ENCODE peak calls at places on chromosome 7, in ten cellular contexts. U is AG10803, G is IMR-90, V is fibroblast of mammary gland, H is astrocyte of the cerebellum, E is GM23338, P is epithelial cell of esophagus, N is heart right ventricle, S is fibroblast of pulmonary artery, Z is AG04450. K is an unnamed sample.

GRCh38 chr7:121313220-121313792 is 15.5 kb upstream of the WNT16 start:
- DNase-seq in U (no peak), G (no peak), V (no peak), H (no peak), E (no peak), P (peak; percentile 81), N (no peak), S (no peak), Z (no peak), K (no peak)

GRCh38 chr7:133705596-133705995 is 421.5 kb upstream of the LRGUK start:
- DNase-seq in U (peak; percentile 43), G (peak; percentile 86), V (peak; percentile 79), H (no peak), E (no peak), P (peak; percentile 96), N (no peak), S (peak; percentile 82), Z (no peak), K (no peak)

GRCh38 chr7:66859794-66860645 is 61.0 kb upstream of the TMEM248 start:
- DNase-seq in U (no peak), G (peak; percentile 42), V (no peak), H (no peak), E (peak; percentile 26), P (peak; percentile 32), N (peak; percentile 11), S (no peak), Z (no peak), K (no peak)

GRCh38 chr7:91066627-91067026 is 197.6 kb upstream of the FZD1 start:
- DNase-seq in U (no peak), G (no peak), V (no peak), H (no peak), E (peak; percentile 62), P (no peak), N (no peak), S (no peak), Z (no peak), K (no peak)

GRCh38 chr7:78634073-78634472 is 819.4 kb downstream of the MAGI2 start:
- DNase-seq in U (no peak), G (no peak), V (no peak), H (no peak), E (no peak), P (peak; percentile 65), N (no peak), S (no peak), Z (no peak), K (no peak)

GRCh38 chr7:106041140-106041717 is 70.9 kb downstream of the SYPL1 start:
- DNase-seq in U (peak; percentile 43), G (peak; percentile 29), V (peak; percentile 45), H (no peak), E (peak; percentile 88), P (peak; percentile 39), N (no peak), S (peak; percentile 42), Z (no peak), K (no peak)

GRCh38 chr7:51823437-51823836 is 506.8 kb upstream of the COBL start:
- DNase-seq in U (no peak), G (no peak), V (no peak), H (no peak), E (no peak), P (no peak), N (no peak), S (no peak), Z (no peak), K (no peak)

GRCh38 chr7:1418505-1419309 is 40.6 kb downstream of the MICALL2 start:
- DNase-seq in U (no peak), G (peak; percentile 13), V (peak; percentile 51), H (no peak), E (peak; percentile 89), P (peak; percentile 26), N (no peak), S (peak; percentile 31), Z (no peak), K (no peak)

GRCh38 chr7:83150310-83150709 is 12.4 kb downstream of the PCLO start:
- DNase-seq in U (no peak), G (no peak), V (no peak), H (no peak), E (no peak), P (peak; percentile 22), N (no peak), S (peak; percentile 5), Z (no peak), K (no peak)

GRCh38 chr7:152512711-152513110 is 76.9 kb upstream of the KMT2C start:
- DNase-seq in U (no peak), G (no peak), V (no peak), H (no peak), E (no peak), P (peak; percentile 27), N (no peak), S (no peak), Z (no peak), K (no peak)

GRCh38 chr7:108456845-108457540 is 757 bp upstream of the NRCAM start:
- DNase-seq in U (no peak), G (no peak), V (no peak), H (no peak), E (peak; percentile 34), P (no peak), N (no peak), S (no peak), Z (no peak), K (no peak)
- H3K4me3 ChIP-seq in U (no peak overlapping the region), G (no peak overlapping the region), V (peak overlapping the region; percentile 15), H (peak overlapping the region; percentile 59), E (peak overlapping the region; percentile 85), P (no peak overlapping the region), N (peak overlapping the region; percentile 47), S (peak overlapping the region; percentile 74), Z (no peak overlapping the region), K (no peak overlapping the region)

DNA sequence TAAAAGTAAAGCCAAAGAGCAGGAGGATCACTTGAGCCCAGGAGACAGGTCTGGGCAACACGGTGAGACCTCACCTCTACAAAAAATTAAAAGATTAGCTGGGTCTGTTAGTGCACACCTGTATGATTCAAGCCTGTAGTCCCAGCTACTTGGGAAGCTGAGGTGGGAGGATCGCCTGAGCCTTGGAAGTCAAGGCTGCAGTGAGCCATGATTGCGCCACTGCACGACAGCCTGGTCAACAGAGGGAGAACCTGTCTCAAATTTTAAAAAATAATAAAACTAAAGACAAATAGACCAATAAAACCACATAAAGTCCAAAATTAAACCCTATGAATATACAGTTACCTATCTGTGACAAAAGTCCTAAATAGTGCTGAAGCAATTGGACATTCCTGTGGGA is 3.2 kb downstream of the LMBR1 start:
- DNase-seq in U (no peak), G (no peak), V (no peak), H (no peak), E (no peak), P (peak; percentile 40), N (no peak), S (no peak), Z (no peak), K (no peak)
- H3K4me3 ChIP-seq in U (no peak overlapping the region), G (no peak overlapping the region), V (no peak overlapping the region), H (no peak overlapping the region), E (no peak overlapping the region), P (no peak overlapping the region), N (no peak overlapping the region), S (no peak overlapping the region), Z (no peak overlapping the region), K (no peak overlapping the region)

GRCh38 chr7:2529161-2530075 is 9.8 kb downstream of the LFNG start:
- DNase-seq in U (peak; percentile 61), G (peak; percentile 52), V (peak; percentile 54), H (no peak), E (peak; percentile 0), P (peak; percentile 35), N (peak; percentile 65), S (peak; percentile 52), Z (no peak), K (no peak)
- H3K4me3 ChIP-seq in U (no peak overlapping the region), G (no peak overlapping the region), V (no peak overlapping the region), H (no peak overlapping the region), E (no peak overlapping the region), P (no peak overlapping the region), N (no peak overlapping the region), S (no peak overlapping the region), Z (no peak overlapping the region), K (no peak overlapping the region)

GRCh38 chr7:22853674-22854157 is 31.1 kb upstream of the TOMM7 start:
- DNase-seq in U (peak; percentile 40), G (no peak), V (peak; percentile 44), H (no peak), E (peak; percentile 70), P (peak; percentile 42), N (no peak), S (peak; percentile 33), Z (no peak), K (no peak)
- H3K4me3 ChIP-seq in U (peak overlapping the region; percentile 49), G (peak overlapping the region; percentile 38), V (peak overlapping the region; percentile 16), H (peak overlapping the region; percentile 67), E (peak overlapping the region; percentile 48), P (peak overlapping the region; percentile 78), N (peak overlapping the region; percentile 81), S (peak overlapping the region; percentile 79), Z (peak overlapping the region; percentile 12), K (peak overlapping the region; percentile 59)

DNA sequence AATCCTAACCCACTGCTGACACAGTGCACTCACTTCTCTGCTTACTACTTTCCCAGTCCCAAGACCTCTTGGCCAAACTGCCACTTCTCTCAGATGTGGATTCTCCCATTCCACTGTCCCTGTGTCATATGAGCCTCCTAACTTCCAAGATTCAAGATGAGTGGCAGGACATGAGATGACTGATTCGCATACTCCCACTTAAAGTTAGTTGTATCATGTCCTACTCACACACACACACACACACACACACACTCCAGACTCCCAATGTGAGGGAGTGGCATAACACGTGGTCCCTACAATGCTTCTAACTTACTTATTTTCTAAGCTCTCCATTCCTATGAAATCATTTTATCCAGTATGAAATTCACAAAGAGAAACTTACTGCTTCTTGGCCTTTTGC is 67.0 kb upstream of the CAV2 start:
- DNase-seq in U (peak; percentile 35), G (no peak), V (peak; percentile 32), H (no peak), E (no peak), P (no peak), N (no peak), S (no peak), Z (no peak), K (no peak)
- H3K4me3 ChIP-seq in U (no peak overlapping the region), G (no peak overlapping the region), V (no peak overlapping the region), H (no peak overlapping the region), E (no peak overlapping the region), P (no peak overlapping the region), N (no peak overlapping the region), S (no peak overlapping the region), Z (no peak overlapping the region), K (no peak overlapping the region)

DNA sequence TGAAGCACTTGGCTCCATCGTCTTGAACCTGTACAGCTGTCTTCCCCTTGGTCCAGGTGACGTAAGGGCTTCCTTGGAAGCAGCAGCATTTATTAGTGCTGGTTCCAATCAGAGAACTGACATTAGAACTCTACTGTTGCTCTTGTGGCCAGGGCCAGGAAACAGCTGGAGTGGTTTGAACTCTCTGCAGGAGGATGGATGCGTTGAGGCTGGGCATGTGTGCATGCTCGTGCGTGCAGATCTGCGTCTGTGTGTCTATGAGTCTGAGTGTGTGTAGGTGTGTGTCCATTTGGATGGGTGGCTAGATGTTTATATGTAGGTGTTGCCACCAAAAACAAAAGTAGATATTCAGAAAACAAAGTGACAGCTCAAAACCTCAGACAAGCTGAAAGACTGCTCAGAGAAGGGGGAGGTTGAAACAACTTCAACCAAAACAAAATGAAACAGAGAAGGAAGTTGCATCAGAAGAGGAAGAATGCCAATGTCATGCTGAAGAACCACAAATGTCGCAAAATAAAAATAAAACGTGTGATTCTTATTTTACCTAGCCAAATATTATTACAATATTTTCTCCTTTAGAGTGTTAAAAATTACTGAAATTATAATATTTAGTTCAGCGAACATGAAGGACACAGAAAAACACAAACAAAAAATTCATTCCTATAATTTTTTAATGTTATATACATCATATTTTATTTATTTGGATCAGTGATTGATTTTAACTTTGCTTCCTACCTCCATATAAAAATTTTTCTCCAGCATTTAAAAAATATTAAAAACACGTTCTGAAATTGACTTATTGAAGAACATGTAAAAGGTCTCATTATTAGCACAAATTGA is 96.1 kb upstream of the MKLN1 start:
- DNase-seq in U (peak; percentile 75), G (peak; percentile 79), V (peak; percentile 59), H (no peak), E (no peak), P (no peak), N (peak; percentile 58), S (peak; percentile 87), Z (peak; percentile 41), K (no peak)
- H3K4me3 ChIP-seq in U (no peak overlapping the region), G (no peak overlapping the region), V (no peak overlapping the region), H (no peak overlapping the region), E (no peak overlapping the region), P (no peak overlapping the region), N (no peak overlapping the region), S (no peak overlapping the region), Z (no peak overlapping the region), K (no peak overlapping the region)